ENCODE peak calls at places on chromosomes 3 and 15, in nine cellular contexts. One of them, this sample, is unnamed.

GRCh38 chr15:37093480-37094410 is 6.6 kb downstream of the MEIS2 start:
- DNase-seq in psoas muscle: no peak
- DNase-seq in testis: no peak
- DNase-seq in right lobe of liver: no peak
- DNase-seq in thyroid gland: no peak
- DNase-seq in tibial nerve: no peak
- DNase-seq in GM12878: no peak
- DNase-seq in OCI-LY7: no peak
- DNase-seq in HepG2: no peak
- DNase-seq in this sample: no peak

GRCh38 chr3:188339410-188340295 is 185.7 kb downstream of the LPP start:
- DNase-seq in right lobe of liver: no peak
- DNase-seq in psoas muscle: no peak
- DNase-seq in testis: no peak
- DNase-seq in OCI-LY7: no peak
- DNase-seq in tibial nerve: no peak
- DNase-seq in thyroid gland: no peak
- DNase-seq in GM12878: no peak
- DNase-seq in HepG2: no peak
- DNase-seq in this sample: no peak

GRCh38 chr15:101651753-101652097 is 456 bp downstream of the TM2D3 start:
- DNase-seq in psoas muscle: no peak
- DNase-seq in OCI-LY7: no peak
- DNase-seq in HepG2: peak; percentile 21
- DNase-seq in tibial nerve: no peak
- DNase-seq in testis: peak; percentile 57
- DNase-seq in thyroid gland: peak; percentile 53
- DNase-seq in GM12878: no peak
- DNase-seq in right lobe of liver: no peak
- DNase-seq in this sample: no peak

GRCh38 chr3:169232863-169233262 is 430.6 kb downstream of the MECOM start:
- DNase-seq in GM12878: no peak
- DNase-seq in thyroid gland: no peak
- DNase-seq in HepG2: no peak
- DNase-seq in right lobe of liver: no peak
- DNase-seq in testis: no peak
- DNase-seq in tibial nerve: no peak
- DNase-seq in OCI-LY7: no peak
- DNase-seq in psoas muscle: no peak
- DNase-seq in this sample: no peak

GRCh38 chr15:23370578-23370977 is 16.0 kb downstream of the GOLGA8S start:
- DNase-seq in psoas muscle: no peak
- DNase-seq in OCI-LY7: no peak
- DNase-seq in tibial nerve: no peak
- DNase-seq in thyroid gland: no peak
- DNase-seq in testis: no peak
- DNase-seq in right lobe of liver: no peak
- DNase-seq in HepG2: no peak
- DNase-seq in GM12878: no peak
- DNase-seq in this sample: no peak

GRCh38 chr3:11195721-11196332 is 41.5 kb downstream of the HRH1 start:
- DNase-seq in testis: no peak
- DNase-seq in thyroid gland: no peak
- DNase-seq in HepG2: no peak
- DNase-seq in GM12878: no peak
- DNase-seq in OCI-LY7: no peak
- DNase-seq in right lobe of liver: no peak
- DNase-seq in tibial nerve: no peak
- DNase-seq in psoas muscle: no peak
- DNase-seq in this sample: no peak

GRCh38 chr3:76700323-76700722 is 339.6 kb upstream of the ROBO2 start:
- DNase-seq in OCI-LY7: no peak
- DNase-seq in GM12878: no peak
- DNase-seq in tibial nerve: no peak
- DNase-seq in right lobe of liver: no peak
- DNase-seq in psoas muscle: no peak
- DNase-seq in thyroid gland: no peak
- DNase-seq in testis: no peak
- DNase-seq in HepG2: no peak
- DNase-seq in this sample: no peak

GRCh38 chr3:42706721-42707619 is 4.4 kb upstream of the HHATL start:
- DNase-seq in OCI-LY7: no peak
- DNase-seq in HepG2: no peak
- DNase-seq in GM12878: no peak
- DNase-seq in thyroid gland: no peak
- DNase-seq in tibial nerve: no peak
- DNase-seq in right lobe of liver: no peak
- DNase-seq in testis: no peak
- DNase-seq in psoas muscle: no peak
- DNase-seq in this sample: no peak

GRCh38 chr3:29293371-29293770 is 12.5 kb downstream of the RBMS3 start:
- DNase-seq in OCI-LY7: no peak
- DNase-seq in HepG2: no peak
- DNase-seq in thyroid gland: no peak
- DNase-seq in GM12878: no peak
- DNase-seq in tibial nerve: no peak
- DNase-seq in psoas muscle: no peak
- DNase-seq in testis: no peak
- DNase-seq in right lobe of liver: no peak
- DNase-seq in this sample: no peak

GRCh38 chr3:105504440-105504951 is 137.8 kb downstream of the ALCAM start:
- DNase-seq in OCI-LY7: no peak
- DNase-seq in HepG2: no peak
- DNase-seq in tibial nerve: no peak
- DNase-seq in right lobe of liver: peak; percentile 55
- DNase-seq in testis: no peak
- DNase-seq in thyroid gland: no peak
- DNase-seq in psoas muscle: no peak
- DNase-seq in GM12878: no peak
- DNase-seq in this sample: no peak

GRCh38 chr15:55791576-55792400 is 48.8 kb upstream of the PRTG start:
- DNase-seq in OCI-LY7: no peak
- DNase-seq in tibial nerve: no peak
- DNase-seq in testis: no peak
- DNase-seq in psoas muscle: no peak
- DNase-seq in HepG2: no peak
- DNase-seq in GM12878: no peak
- DNase-seq in right lobe of liver: no peak
- DNase-seq in thyroid gland: peak; percentile 18
- DNase-seq in this sample: no peak

GRCh38 chr3:195692781-195693427 is 27.9 kb upstream of the MUC20 start:
- DNase-seq in testis: no peak
- DNase-seq in HepG2: no peak
- DNase-seq in GM12878: no peak
- DNase-seq in psoas muscle: no peak
- DNase-seq in tibial nerve: no peak
- DNase-seq in OCI-LY7: no peak
- DNase-seq in thyroid gland: no peak
- DNase-seq in right lobe of liver: no peak
- DNase-seq in this sample: no peak

GRCh38 chr15:39908186-39908585 is 11.9 kb downstream of the GPR176 start:
- DNase-seq in testis: no peak
- DNase-seq in psoas muscle: no peak
- DNase-seq in tibial nerve: no peak
- DNase-seq in thyroid gland: no peak
- DNase-seq in HepG2: no peak
- DNase-seq in OCI-LY7: no peak
- DNase-seq in GM12878: no peak
- DNase-seq in right lobe of liver: no peak
- DNase-seq in this sample: no peak

GRCh38 chr3:105108823-105109222 is 257.9 kb upstream of the ALCAM start:
- DNase-seq in psoas muscle: no peak
- DNase-seq in HepG2: no peak
- DNase-seq in tibial nerve: no peak
- DNase-seq in thyroid gland: no peak
- DNase-seq in testis: no peak
- DNase-seq in OCI-LY7: no peak
- DNase-seq in GM12878: no peak
- DNase-seq in right lobe of liver: no peak
- DNase-seq in this sample: no peak

GRCh38 chr3:196517919-196518318 is 2.8 kb upstream of the SMCO1 start:
- DNase-seq in OCI-LY7: no peak
- DNase-seq in thyroid gland: no peak
- DNase-seq in psoas muscle: no peak
- DNase-seq in tibial nerve: no peak
- DNase-seq in testis: no peak
- DNase-seq in GM12878: no peak
- DNase-seq in right lobe of liver: no peak
- DNase-seq in HepG2: no peak
- DNase-seq in this sample: no peak

GRCh38 chr3:58102371-58102750 is 94.1 kb downstream of the FLNB start:
- DNase-seq in psoas muscle: no peak
- DNase-seq in testis: no peak
- DNase-seq in tibial nerve: no peak
- DNase-seq in thyroid gland: no peak
- DNase-seq in right lobe of liver: no peak
- DNase-seq in GM12878: no peak
- DNase-seq in HepG2: no peak
- DNase-seq in OCI-LY7: no peak
- DNase-seq in this sample: no peak

DNA sequence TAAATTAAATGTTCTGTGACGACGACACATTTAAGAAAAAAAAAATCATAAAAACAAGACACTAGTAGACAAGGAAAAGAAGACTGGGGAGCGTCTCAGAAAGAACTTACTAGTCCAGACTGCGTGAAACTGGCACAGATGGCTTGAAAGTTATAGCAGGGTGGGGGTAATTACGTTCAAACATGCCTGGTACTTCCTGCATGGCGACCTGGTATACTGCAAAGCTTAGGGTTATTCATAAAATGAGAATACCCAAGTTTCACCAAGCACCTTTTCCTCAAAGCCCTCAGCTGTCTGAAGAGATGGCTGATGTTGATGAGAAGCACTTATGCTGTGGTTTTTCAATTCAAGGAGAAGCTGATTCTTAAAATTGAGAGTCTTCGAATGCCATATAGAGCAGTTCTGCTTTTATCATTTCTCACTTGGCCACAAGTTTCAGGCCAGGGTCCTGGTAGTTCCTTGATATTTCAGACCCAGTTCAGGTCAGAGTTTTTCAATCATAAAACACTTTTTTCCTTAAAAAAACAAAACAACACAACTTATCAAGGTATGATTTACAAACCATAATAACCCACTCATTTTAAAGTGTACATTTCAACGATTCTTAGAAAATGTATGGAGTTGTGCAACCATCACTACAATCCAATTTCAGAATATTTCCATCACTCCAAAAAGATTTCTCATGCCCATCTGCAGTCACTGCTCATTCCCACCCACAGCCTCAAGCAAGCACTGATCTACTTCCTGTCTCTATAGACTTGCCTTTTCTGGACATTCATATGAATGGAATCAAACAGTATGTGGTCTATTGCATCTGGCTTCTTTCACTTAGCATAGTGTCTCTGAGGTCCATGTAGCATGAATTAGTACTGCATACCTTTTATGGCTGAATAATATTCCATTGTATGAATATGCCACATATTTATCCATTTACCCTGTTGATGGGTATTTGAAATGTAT is 24.6 kb downstream of the PCOLCE2 start:
- DNase-seq in thyroid gland: no peak
- DNase-seq in psoas muscle: no peak
- DNase-seq in GM12878: no peak
- DNase-seq in testis: no peak
- DNase-seq in tibial nerve: no peak
- DNase-seq in right lobe of liver: no peak
- DNase-seq in OCI-LY7: no peak
- DNase-seq in HepG2: no peak
- DNase-seq in this sample: no peak
- H3K4me3 ChIP-seq in thyroid gland: no peak overlapping the region
- H3K4me3 ChIP-seq in psoas muscle: no peak overlapping the region
- H3K4me3 ChIP-seq in GM12878: no peak overlapping the region
- H3K4me3 ChIP-seq in testis: no peak overlapping the region
- H3K4me3 ChIP-seq in tibial nerve: no peak overlapping the region
- H3K4me3 ChIP-seq in right lobe of liver: no peak overlapping the region
- H3K4me3 ChIP-seq in OCI-LY7: no peak overlapping the region
- H3K4me3 ChIP-seq in HepG2: no peak overlapping the region
- H3K4me3 ChIP-seq in this sample: no peak overlapping the region

GRCh38 chr15:74402873-74403589 is 30.7 kb downstream of the SEMA7A start:
- DNase-seq in OCI-LY7: peak; percentile 89
- DNase-seq in right lobe of liver: no peak
- DNase-seq in psoas muscle: no peak
- DNase-seq in tibial nerve: no peak
- DNase-seq in GM12878: peak; percentile 82
- DNase-seq in thyroid gland: peak; percentile 10
- DNase-seq in testis: no peak
- DNase-seq in HepG2: no peak
- DNase-seq in this sample: no peak
- H3K4me3 ChIP-seq in OCI-LY7: peak overlapping the region; percentile 51
- H3K4me3 ChIP-seq in right lobe of liver: no peak overlapping the region
- H3K4me3 ChIP-seq in psoas muscle: no peak overlapping the region
- H3K4me3 ChIP-seq in tibial nerve: no peak overlapping the region
- H3K4me3 ChIP-seq in GM12878: peak overlapping the region; percentile 64
- H3K4me3 ChIP-seq in thyroid gland: no peak overlapping the region
- H3K4me3 ChIP-seq in testis: no peak overlapping the region
- H3K4me3 ChIP-seq in HepG2: no peak overlapping the region
- H3K4me3 ChIP-seq in this sample: no peak overlapping the region

DNA sequence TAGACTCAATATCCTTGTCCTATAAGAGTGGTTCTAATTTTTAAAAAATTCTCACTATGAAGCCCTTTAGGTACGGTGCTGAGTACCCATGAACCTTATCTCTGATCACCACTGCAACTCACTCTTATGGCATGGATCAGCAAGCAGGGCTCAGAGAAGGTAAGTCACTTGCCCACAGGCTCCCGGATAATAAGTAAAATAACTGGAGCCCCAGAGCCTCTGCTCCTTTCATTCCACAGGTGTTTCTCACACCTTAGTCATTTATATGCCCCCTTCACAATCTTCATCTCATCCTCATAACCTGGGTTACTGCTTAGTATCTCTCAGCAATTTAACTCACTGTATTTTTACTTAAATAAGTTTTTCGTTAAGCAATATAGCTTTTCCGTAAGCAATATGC is 28.4 kb upstream of the AKAP13 start:
- DNase-seq in GM12878: no peak
- DNase-seq in tibial nerve: no peak
- DNase-seq in thyroid gland: no peak
- DNase-seq in testis: no peak
- DNase-seq in HepG2: no peak
- DNase-seq in psoas muscle: no peak
- DNase-seq in right lobe of liver: no peak
- DNase-seq in OCI-LY7: no peak
- DNase-seq in this sample: no peak
- H3K4me3 ChIP-seq in GM12878: no peak overlapping the region
- H3K4me3 ChIP-seq in tibial nerve: no peak overlapping the region
- H3K4me3 ChIP-seq in thyroid gland: no peak overlapping the region
- H3K4me3 ChIP-seq in testis: no peak overlapping the region
- H3K4me3 ChIP-seq in HepG2: no peak overlapping the region
- H3K4me3 ChIP-seq in psoas muscle: no peak overlapping the region
- H3K4me3 ChIP-seq in right lobe of liver: no peak overlapping the region
- H3K4me3 ChIP-seq in OCI-LY7: no peak overlapping the region
- H3K4me3 ChIP-seq in this sample: no peak overlapping the region

DNA sequence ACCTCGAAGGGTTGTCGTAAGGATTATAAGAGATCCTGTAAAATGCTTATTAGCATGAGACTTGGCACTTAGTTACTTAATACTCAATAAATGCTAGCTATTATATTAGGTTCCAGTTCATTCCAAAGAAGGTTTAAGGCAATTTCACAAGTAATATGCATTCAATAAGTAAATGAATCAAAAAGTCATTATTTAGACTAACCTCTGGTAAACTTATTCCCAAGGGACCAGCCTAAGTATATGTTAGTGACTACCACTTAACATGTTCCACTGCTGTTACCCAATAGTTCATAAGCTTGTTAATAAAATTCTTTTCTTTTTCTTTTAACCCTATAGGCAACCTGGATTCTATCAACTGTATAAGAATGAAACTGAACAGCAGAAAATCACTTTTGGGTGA is 5.1 kb downstream of the PDCD10 start:
- DNase-seq in OCI-LY7: peak; percentile 20
- DNase-seq in tibial nerve: no peak
- DNase-seq in HepG2: no peak
- DNase-seq in right lobe of liver: no peak
- DNase-seq in GM12878: no peak
- DNase-seq in testis: no peak
- DNase-seq in psoas muscle: no peak
- DNase-seq in thyroid gland: no peak
- DNase-seq in this sample: no peak
- H3K4me3 ChIP-seq in OCI-LY7: no peak overlapping the region
- H3K4me3 ChIP-seq in tibial nerve: no peak overlapping the region
- H3K4me3 ChIP-seq in HepG2: no peak overlapping the region
- H3K4me3 ChIP-seq in right lobe of liver: no peak overlapping the region
- H3K4me3 ChIP-seq in GM12878: no peak overlapping the region
- H3K4me3 ChIP-seq in testis: no peak overlapping the region
- H3K4me3 ChIP-seq in psoas muscle: no peak overlapping the region
- H3K4me3 ChIP-seq in thyroid gland: no peak overlapping the region
- H3K4me3 ChIP-seq in this sample: no peak overlapping the region